ENCODE peak calls at places on chromosomes 11 and 22, in five cellular contexts. One of them, this sample, is unnamed. For H3K4me1, the result is how much of the 10 kb centered on the place peaks cover.

GRCh38 chr11:121435796-121436511 is 16.2 kb upstream of the SORL1 start:
- DNase-seq in sigmoid colon: no peak
- DNase-seq in A549: no peak
- DNase-seq in tibial nerve: no peak
- DNase-seq in esophagus muscularis mucosa: no peak
- DNase-seq in this sample: no peak

GRCh38 chr11:70763606-70764005 is 365.3 kb downstream of the CTTN start:
- DNase-seq in sigmoid colon: no peak
- DNase-seq in A549: no peak
- DNase-seq in tibial nerve: no peak
- DNase-seq in esophagus muscularis mucosa: no peak
- DNase-seq in this sample: no peak

GRCh38 chr22:22403306-22403705 is 105.2 kb downstream of the ZNF280B start:
- DNase-seq in sigmoid colon: no peak
- DNase-seq in A549: no peak
- DNase-seq in tibial nerve: no peak
- DNase-seq in esophagus muscularis mucosa: peak
- DNase-seq in this sample: no peak

GRCh38 chr11:32913445-32913844 is 20.8 kb downstream of the QSER1 start:
- DNase-seq in sigmoid colon: no peak
- DNase-seq in A549: no peak
- DNase-seq in tibial nerve: no peak
- DNase-seq in esophagus muscularis mucosa: no peak
- DNase-seq in this sample: no peak

GRCh38 chr11:12963789-12964536 is 45.2 kb upstream of the RASSF10 start:
- DNase-seq in sigmoid colon: peak
- DNase-seq in A549: peak
- DNase-seq in tibial nerve: peak
- DNase-seq in esophagus muscularis mucosa: peak
- DNase-seq in this sample: peak

GRCh38 chr11:70521475-70522260 is 123.3 kb downstream of the CTTN start:
- DNase-seq in sigmoid colon: no peak
- DNase-seq in A549: no peak
- DNase-seq in tibial nerve: no peak
- DNase-seq in esophagus muscularis mucosa: no peak
- DNase-seq in this sample: no peak

GRCh38 chr11:45079943-45080719 is 66.3 kb upstream of the PRDM11 start:
- DNase-seq in sigmoid colon: no peak
- DNase-seq in A549: no peak
- DNase-seq in tibial nerve: no peak
- DNase-seq in esophagus muscularis mucosa: no peak
- DNase-seq in this sample: peak

GRCh38 chr22:38202437-38203089 is 769 bp downstream of the MAFF start:
- DNase-seq in sigmoid colon: peak
- DNase-seq in A549: no peak
- DNase-seq in tibial nerve: peak
- DNase-seq in esophagus muscularis mucosa: no peak
- DNase-seq in this sample: peak

GRCh38 chr22:46418827-46419226 is 83.3 kb downstream of the TRMU start:
- DNase-seq in sigmoid colon: no peak
- DNase-seq in A549: no peak
- DNase-seq in tibial nerve: no peak
- DNase-seq in esophagus muscularis mucosa: no peak
- DNase-seq in this sample: no peak

GRCh38 chr22:30144391-30144790 is 64.1 kb downstream of the HORMAD2 start:
- DNase-seq in sigmoid colon: no peak
- DNase-seq in A549: no peak
- DNase-seq in tibial nerve: no peak
- DNase-seq in esophagus muscularis mucosa: no peak
- DNase-seq in this sample: no peak

GRCh38 chr11:115712296-115712695 is 208.1 kb upstream of the CADM1 start:
- DNase-seq in sigmoid colon: no peak
- DNase-seq in A549: no peak
- DNase-seq in tibial nerve: no peak
- DNase-seq in esophagus muscularis mucosa: no peak
- DNase-seq in this sample: no peak

GRCh38 chr11:20178976-20179375 is 18.7 kb upstream of the DBX1 start:
- DNase-seq in sigmoid colon: no peak
- DNase-seq in A549: no peak
- DNase-seq in tibial nerve: no peak
- DNase-seq in esophagus muscularis mucosa: peak
- DNase-seq in this sample: no peak

DNA sequence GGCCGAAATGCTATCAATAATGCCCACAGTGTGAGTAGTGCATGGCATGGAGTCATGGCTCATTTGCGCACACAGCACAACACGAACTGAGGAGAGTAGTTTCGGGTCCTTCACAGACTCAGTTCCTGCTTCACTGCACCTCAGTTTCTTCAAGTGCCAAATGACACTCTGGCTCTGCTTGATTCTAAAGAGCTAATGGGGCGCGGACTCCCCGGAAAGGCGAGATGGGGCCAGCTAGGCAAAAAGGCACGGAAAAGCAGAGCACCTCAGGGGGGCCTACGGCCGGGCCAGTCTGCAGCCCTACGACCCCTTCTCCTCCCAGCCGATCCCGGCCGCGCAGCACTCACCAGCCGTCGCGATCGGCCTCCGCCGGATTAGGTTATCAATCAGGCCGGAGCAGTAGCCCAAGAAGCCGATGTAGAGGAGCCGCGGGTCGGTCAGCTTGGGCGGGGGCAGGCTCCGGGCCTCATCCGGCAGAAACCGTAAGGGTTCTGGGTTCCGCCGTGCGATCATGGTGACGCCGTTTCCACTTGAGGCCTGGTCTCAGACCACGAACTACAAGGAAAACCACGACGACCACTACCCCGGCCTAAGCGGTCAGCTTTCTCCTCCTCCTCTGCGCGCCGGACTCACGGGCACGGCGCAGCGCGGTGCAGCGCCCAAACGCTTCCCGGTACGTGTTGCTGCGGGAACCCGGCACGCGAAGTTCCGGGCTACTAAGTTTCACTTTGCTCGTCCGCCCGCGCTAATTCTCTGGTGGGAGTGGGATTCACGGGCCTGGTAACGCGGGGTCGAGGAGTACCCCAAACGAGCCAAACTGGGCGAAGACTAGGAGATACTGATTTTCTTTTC is at the start of gene NDUFC2:
- DNase-seq in sigmoid colon: peak
- DNase-seq in A549: peak
- DNase-seq in tibial nerve: peak
- DNase-seq in esophagus muscularis mucosa: peak
- DNase-seq in this sample: peak
- TF ChIP-seq CTCF in sigmoid colon: no peak
- TF ChIP-seq CTCF in A549: no peak
- TF ChIP-seq CTCF in tibial nerve: no peak
- TF ChIP-seq CTCF in esophagus muscularis mucosa: no peak
- TF ChIP-seq CTCF in this sample: no peak

GRCh38 chr11:61829806-61830205 is 1.7 kb downstream of the FADS2 start:
- DNase-seq in sigmoid colon: no peak
- DNase-seq in A549: no peak
- DNase-seq in tibial nerve: no peak
- DNase-seq in esophagus muscularis mucosa: no peak
- DNase-seq in this sample: no peak
- H3K4me1 ChIP-seq in sigmoid colon: under half
- H3K4me1 ChIP-seq in A549: half or more
- H3K4me1 ChIP-seq in tibial nerve: under half
- H3K4me1 ChIP-seq in esophagus muscularis mucosa: half or more
- H3K4me1 ChIP-seq in this sample: under half

GRCh38 chr11:2846056-2846455 is 39.5 kb downstream of the CDKN1C start:
- DNase-seq in sigmoid colon: no peak
- DNase-seq in A549: no peak
- DNase-seq in tibial nerve: no peak
- DNase-seq in esophagus muscularis mucosa: no peak
- DNase-seq in this sample: no peak
- TF ChIP-seq EP300 in sigmoid colon: no peak
- TF ChIP-seq EP300 in A549: no peak
- TF ChIP-seq EP300 in tibial nerve: no peak
- TF ChIP-seq EP300 in esophagus muscularis mucosa: no peak
- TF ChIP-seq EP300 in this sample: no peak

GRCh38 chr11:11084337-11084736 is 226.5 kb upstream of the ZBED5 start:
- DNase-seq in sigmoid colon: no peak
- DNase-seq in A549: no peak
- DNase-seq in tibial nerve: no peak
- DNase-seq in esophagus muscularis mucosa: no peak
- DNase-seq in this sample: no peak

GRCh38 chr11:11089805-11090204 is 232.0 kb upstream of the ZBED5 start:
- DNase-seq in sigmoid colon: no peak
- DNase-seq in A549: no peak
- DNase-seq in tibial nerve: no peak
- DNase-seq in esophagus muscularis mucosa: peak
- DNase-seq in this sample: no peak

GRCh38 chr11:11083441-11083840 is 225.6 kb upstream of the ZBED5 start:
- DNase-seq in sigmoid colon: no peak
- DNase-seq in A549: no peak
- DNase-seq in tibial nerve: no peak
- DNase-seq in esophagus muscularis mucosa: no peak
- DNase-seq in this sample: no peak

GRCh38 chr11:11085580-11085979 is 227.7 kb upstream of the ZBED5 start:
- DNase-seq in sigmoid colon: no peak
- DNase-seq in A549: no peak
- DNase-seq in tibial nerve: no peak
- DNase-seq in esophagus muscularis mucosa: no peak
- DNase-seq in this sample: no peak

GRCh38 chr11:11086979-11087378 is 229.1 kb upstream of the ZBED5 start:
- DNase-seq in sigmoid colon: no peak
- DNase-seq in A549: no peak
- DNase-seq in tibial nerve: no peak
- DNase-seq in esophagus muscularis mucosa: peak
- DNase-seq in this sample: no peak
- TF ChIP-seq CTCF in sigmoid colon: no peak
- TF ChIP-seq CTCF in A549: no peak
- TF ChIP-seq CTCF in tibial nerve: no peak
- TF ChIP-seq CTCF in esophagus muscularis mucosa: no peak
- TF ChIP-seq CTCF in this sample: no peak

GRCh38 chr11:64238999-64239398 is 1.9 kb upstream of the FKBP2 start:
- DNase-seq in sigmoid colon: no peak
- DNase-seq in A549: no peak
- DNase-seq in tibial nerve: no peak
- DNase-seq in esophagus muscularis mucosa: no peak
- DNase-seq in this sample: no peak
- H3K4me1 ChIP-seq in sigmoid colon: under half
- H3K4me1 ChIP-seq in A549: under half
- H3K4me1 ChIP-seq in tibial nerve: under half
- H3K4me1 ChIP-seq in esophagus muscularis mucosa: half or more
- H3K4me1 ChIP-seq in this sample: under half